ENCODE peak calls at places on chromosome 5, in four cellular contexts. One of them, this sample, is unnamed.

GRCh38 chr5:180047667-180048066 is 23.9 kb downstream of the RNF130 start:
- DNase-seq in H9: no peak
- DNase-seq in astrocyte of the cerebellum: no peak
- DNase-seq in stimulated activated CD8-positive, alpha-beta memory T cell treated with anti-CD3 and anti-CD28 coated beads, Interleukin-12 subunit alpha, Interleukin-12 subunit beta, amount 100 ng/mL, for 1 hour: no peak
- DNase-seq in this sample: no peak

GRCh38 chr5:100409538-100409937 is 125.6 kb upstream of the FAM174A start:
- DNase-seq in stimulated activated CD8-positive, alpha-beta memory T cell treated with anti-CD3 and anti-CD28 coated beads, Interleukin-12 subunit alpha, Interleukin-12 subunit beta, amount 100 ng/mL, for 1 hour: no peak
- DNase-seq in H9: no peak
- DNase-seq in astrocyte of the cerebellum: no peak
- DNase-seq in this sample: no peak

GRCh38 chr5:158064331-158065123 is 205.6 kb upstream of the CLINT1 start:
- DNase-seq in stimulated activated CD8-positive, alpha-beta memory T cell treated with anti-CD3 and anti-CD28 coated beads, Interleukin-12 subunit alpha, Interleukin-12 subunit beta, amount 100 ng/mL, for 1 hour: no peak
- DNase-seq in astrocyte of the cerebellum: no peak
- DNase-seq in H9: no peak
- DNase-seq in this sample: no peak

GRCh38 chr5:168162464-168162863 is 129.0 kb upstream of the WWC1 start:
- DNase-seq in H9: no peak
- DNase-seq in stimulated activated CD8-positive, alpha-beta memory T cell treated with anti-CD3 and anti-CD28 coated beads, Interleukin-12 subunit alpha, Interleukin-12 subunit beta, amount 100 ng/mL, for 1 hour: no peak
- DNase-seq in astrocyte of the cerebellum: no peak
- DNase-seq in this sample: peak

GRCh38 chr5:131550606-131551005 is 84.4 kb downstream of the RAPGEF6 start:
- DNase-seq in H9: no peak
- DNase-seq in astrocyte of the cerebellum: no peak
- DNase-seq in stimulated activated CD8-positive, alpha-beta memory T cell treated with anti-CD3 and anti-CD28 coated beads, Interleukin-12 subunit alpha, Interleukin-12 subunit beta, amount 100 ng/mL, for 1 hour: no peak
- DNase-seq in this sample: no peak

GRCh38 chr5:169416583-169417196 is 115.8 kb upstream of the SLIT3 start:
- DNase-seq in H9: no peak
- DNase-seq in astrocyte of the cerebellum: peak
- DNase-seq in stimulated activated CD8-positive, alpha-beta memory T cell treated with anti-CD3 and anti-CD28 coated beads, Interleukin-12 subunit alpha, Interleukin-12 subunit beta, amount 100 ng/mL, for 1 hour: no peak
- DNase-seq in this sample: peak

GRCh38 chr5:40413747-40414146 is 266.0 kb upstream of the PTGER4 start:
- DNase-seq in H9: no peak
- DNase-seq in astrocyte of the cerebellum: no peak
- DNase-seq in stimulated activated CD8-positive, alpha-beta memory T cell treated with anti-CD3 and anti-CD28 coated beads, Interleukin-12 subunit alpha, Interleukin-12 subunit beta, amount 100 ng/mL, for 1 hour: no peak
- DNase-seq in this sample: peak

GRCh38 chr5:30103056-30104020 is 1090.1 kb upstream of the CDH6 start:
- DNase-seq in astrocyte of the cerebellum: peak
- DNase-seq in H9: no peak
- DNase-seq in stimulated activated CD8-positive, alpha-beta memory T cell treated with anti-CD3 and anti-CD28 coated beads, Interleukin-12 subunit alpha, Interleukin-12 subunit beta, amount 100 ng/mL, for 1 hour: no peak
- DNase-seq in this sample: peak

GRCh38 chr5:126178521-126178920 is 244.7 kb upstream of the GRAMD2B start:
- DNase-seq in H9: no peak
- DNase-seq in stimulated activated CD8-positive, alpha-beta memory T cell treated with anti-CD3 and anti-CD28 coated beads, Interleukin-12 subunit alpha, Interleukin-12 subunit beta, amount 100 ng/mL, for 1 hour: no peak
- DNase-seq in astrocyte of the cerebellum: peak
- DNase-seq in this sample: peak

GRCh38 chr5:171961117-171961516 is 45.3 kb downstream of the FBXW11 start:
- DNase-seq in H9: no peak
- DNase-seq in stimulated activated CD8-positive, alpha-beta memory T cell treated with anti-CD3 and anti-CD28 coated beads, Interleukin-12 subunit alpha, Interleukin-12 subunit beta, amount 100 ng/mL, for 1 hour: no peak
- DNase-seq in astrocyte of the cerebellum: no peak
- DNase-seq in this sample: peak

This sample was measured in amniotic epithelial cell.